ENCODE peak calls at places on chromosomes 1 and 21, in ten cellular contexts. One of them, this sample, is unnamed.

GRCh38 chr1:7117599-7118281 is 332.5 kb downstream of the CAMTA1 start:
- DNase-seq in vagina: no peak
- DNase-seq in prostate gland: no peak
- DNase-seq in endothelial cell of umbilical vein: no peak
- DNase-seq in tibial nerve: no peak
- DNase-seq in body of pancreas: no peak
- DNase-seq in adrenal gland: peak
- DNase-seq in lower leg skin: no peak
- DNase-seq in stomach: no peak
- DNase-seq in HepG2: no peak
- DNase-seq in this sample: peak

GRCh38 chr1:65605621-65606020 is 185.2 kb downstream of the LEPR start:
- DNase-seq in HepG2: no peak
- DNase-seq in adrenal gland: no peak
- DNase-seq in body of pancreas: no peak
- DNase-seq in endothelial cell of umbilical vein: peak
- DNase-seq in stomach: no peak
- DNase-seq in vagina: no peak
- DNase-seq in tibial nerve: no peak
- DNase-seq in lower leg skin: no peak
- DNase-seq in prostate gland: no peak
- DNase-seq in this sample: no peak

GRCh38 chr1:226429868-226430715 is 22.2 kb upstream of the PARP1 start:
- DNase-seq in body of pancreas: no peak
- DNase-seq in lower leg skin: no peak
- DNase-seq in prostate gland: no peak
- DNase-seq in HepG2: no peak
- DNase-seq in vagina: no peak
- DNase-seq in stomach: no peak
- DNase-seq in tibial nerve: no peak
- DNase-seq in endothelial cell of umbilical vein: no peak
- DNase-seq in adrenal gland: no peak
- DNase-seq in this sample: no peak

GRCh38 chr1:185316163-185317033 is 645 bp downstream of the IVNS1ABP start:
- DNase-seq in body of pancreas: peak
- DNase-seq in HepG2: peak
- DNase-seq in vagina: no peak
- DNase-seq in adrenal gland: peak
- DNase-seq in lower leg skin: peak
- DNase-seq in prostate gland: peak
- DNase-seq in stomach: peak
- DNase-seq in endothelial cell of umbilical vein: peak
- DNase-seq in tibial nerve: peak
- DNase-seq in this sample: peak

GRCh38 chr1:8217011-8217711 is 100.8 kb upstream of the SLC45A1 start:
- DNase-seq in prostate gland: no peak
- DNase-seq in body of pancreas: peak
- DNase-seq in HepG2: no peak
- DNase-seq in endothelial cell of umbilical vein: peak
- DNase-seq in stomach: peak
- DNase-seq in vagina: no peak
- DNase-seq in lower leg skin: no peak
- DNase-seq in tibial nerve: no peak
- DNase-seq in adrenal gland: peak
- DNase-seq in this sample: no peak

GRCh38 chr1:9322845-9323244 is 30.2 kb downstream of the SPSB1 start:
- DNase-seq in body of pancreas: no peak
- DNase-seq in endothelial cell of umbilical vein: no peak
- DNase-seq in HepG2: no peak
- DNase-seq in tibial nerve: no peak
- DNase-seq in lower leg skin: no peak
- DNase-seq in adrenal gland: peak
- DNase-seq in vagina: no peak
- DNase-seq in prostate gland: no peak
- DNase-seq in stomach: no peak
- DNase-seq in this sample: no peak

GRCh38 chr21:38434913-38435533 is 63.3 kb downstream of the ERG start:
- DNase-seq in stomach: no peak
- DNase-seq in adrenal gland: no peak
- DNase-seq in prostate gland: no peak
- DNase-seq in endothelial cell of umbilical vein: peak
- DNase-seq in vagina: no peak
- DNase-seq in lower leg skin: no peak
- DNase-seq in tibial nerve: no peak
- DNase-seq in body of pancreas: no peak
- DNase-seq in HepG2: no peak
- DNase-seq in this sample: no peak

GRCh38 chr1:11802973-11803885 is 2.5 kb downstream of the MTHFR start:
- DNase-seq in prostate gland: peak
- DNase-seq in lower leg skin: peak
- DNase-seq in stomach: peak
- DNase-seq in endothelial cell of umbilical vein: peak
- DNase-seq in body of pancreas: peak
- DNase-seq in tibial nerve: peak
- DNase-seq in vagina: no peak
- DNase-seq in adrenal gland: peak
- DNase-seq in HepG2: peak
- DNase-seq in this sample: peak

DNA sequence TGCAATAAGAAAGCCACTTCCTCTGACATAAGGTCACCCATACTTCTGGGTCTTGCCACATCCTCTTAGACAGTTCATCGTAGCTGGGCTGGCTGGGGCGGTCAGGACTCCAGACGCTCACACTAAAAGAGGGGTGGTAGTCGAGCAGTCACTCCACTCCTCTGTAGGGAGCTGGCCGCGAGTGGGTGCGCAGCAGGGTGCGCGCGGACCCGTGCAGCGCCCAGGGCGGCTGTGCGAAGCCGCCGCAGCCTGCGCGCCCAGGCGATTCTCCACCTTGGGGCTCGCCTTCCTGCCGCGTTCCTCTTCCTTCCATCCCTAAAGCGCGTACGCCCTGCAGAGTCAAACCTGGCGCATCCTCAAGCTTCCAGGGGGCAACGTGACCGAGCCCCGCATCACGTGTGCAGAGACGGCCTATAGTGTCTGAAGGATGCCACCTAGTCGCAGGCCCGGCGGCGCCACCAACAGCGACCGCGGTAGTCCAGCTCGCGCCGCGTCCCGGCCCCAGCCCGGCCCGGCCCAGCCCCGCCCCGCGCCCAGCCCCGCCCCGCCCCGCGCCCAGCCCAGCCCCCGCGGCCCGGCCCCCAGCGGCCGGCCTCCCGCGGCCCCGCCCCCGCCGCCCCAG is 360 bp upstream of the PRDX6 start:
- DNase-seq in endothelial cell of umbilical vein: peak
- DNase-seq in HepG2: peak
- DNase-seq in body of pancreas: peak
- DNase-seq in stomach: peak
- DNase-seq in vagina: no peak
- DNase-seq in lower leg skin: peak
- DNase-seq in adrenal gland: peak
- DNase-seq in tibial nerve: peak
- DNase-seq in prostate gland: peak
- DNase-seq in this sample: peak
- TF ChIP-seq POLR2A in endothelial cell of umbilical vein: peak
- TF ChIP-seq POLR2A in HepG2: no peak
- TF ChIP-seq POLR2A in body of pancreas: peak
- TF ChIP-seq POLR2A in stomach: no peak
- TF ChIP-seq POLR2A in vagina: no peak
- TF ChIP-seq POLR2A in lower leg skin: no peak
- TF ChIP-seq POLR2A in adrenal gland: peak
- TF ChIP-seq POLR2A in tibial nerve: peak
- TF ChIP-seq POLR2A in prostate gland: peak
- TF ChIP-seq POLR2A in this sample: peak

GRCh38 chr1:173416034-173416433 is 61.1 kb upstream of the PRDX6 start:
- DNase-seq in adrenal gland: no peak
- DNase-seq in HepG2: no peak
- DNase-seq in lower leg skin: no peak
- DNase-seq in body of pancreas: no peak
- DNase-seq in vagina: no peak
- DNase-seq in tibial nerve: no peak
- DNase-seq in stomach: no peak
- DNase-seq in prostate gland: no peak
- DNase-seq in endothelial cell of umbilical vein: no peak
- DNase-seq in this sample: no peak
- TF ChIP-seq POLR2A in adrenal gland: no peak
- TF ChIP-seq POLR2A in HepG2: no peak
- TF ChIP-seq POLR2A in lower leg skin: no peak
- TF ChIP-seq POLR2A in body of pancreas: no peak
- TF ChIP-seq POLR2A in vagina: no peak
- TF ChIP-seq POLR2A in tibial nerve: no peak
- TF ChIP-seq POLR2A in stomach: no peak
- TF ChIP-seq POLR2A in prostate gland: no peak
- TF ChIP-seq POLR2A in endothelial cell of umbilical vein: no peak
- TF ChIP-seq POLR2A in this sample: no peak

GRCh38 chr1:156490401-156491032 is 10.1 kb downstream of the MEF2D start:
- DNase-seq in endothelial cell of umbilical vein: no peak
- DNase-seq in HepG2: no peak
- DNase-seq in vagina: no peak
- DNase-seq in body of pancreas: no peak
- DNase-seq in adrenal gland: peak
- DNase-seq in tibial nerve: no peak
- DNase-seq in prostate gland: no peak
- DNase-seq in stomach: no peak
- DNase-seq in lower leg skin: no peak
- DNase-seq in this sample: no peak

GRCh38 chr1:156489935-156490293 is 10.7 kb downstream of the MEF2D start:
- DNase-seq in HepG2: no peak
- DNase-seq in stomach: no peak
- DNase-seq in tibial nerve: no peak
- DNase-seq in lower leg skin: no peak
- DNase-seq in body of pancreas: no peak
- DNase-seq in vagina: no peak
- DNase-seq in prostate gland: no peak
- DNase-seq in endothelial cell of umbilical vein: no peak
- DNase-seq in adrenal gland: no peak
- DNase-seq in this sample: no peak

GRCh38 chr1:156487862-156488261 is 12.7 kb downstream of the MEF2D start:
- DNase-seq in endothelial cell of umbilical vein: no peak
- DNase-seq in body of pancreas: no peak
- DNase-seq in HepG2: no peak
- DNase-seq in prostate gland: no peak
- DNase-seq in stomach: no peak
- DNase-seq in adrenal gland: peak
- DNase-seq in vagina: no peak
- DNase-seq in tibial nerve: no peak
- DNase-seq in lower leg skin: no peak
- DNase-seq in this sample: no peak

GRCh38 chr1:156488566-156489165 is 11.9 kb downstream of the MEF2D start:
- DNase-seq in prostate gland: no peak
- DNase-seq in vagina: no peak
- DNase-seq in HepG2: no peak
- DNase-seq in lower leg skin: no peak
- DNase-seq in body of pancreas: no peak
- DNase-seq in adrenal gland: no peak
- DNase-seq in stomach: no peak
- DNase-seq in endothelial cell of umbilical vein: no peak
- DNase-seq in tibial nerve: no peak
- DNase-seq in this sample: no peak

DNA sequence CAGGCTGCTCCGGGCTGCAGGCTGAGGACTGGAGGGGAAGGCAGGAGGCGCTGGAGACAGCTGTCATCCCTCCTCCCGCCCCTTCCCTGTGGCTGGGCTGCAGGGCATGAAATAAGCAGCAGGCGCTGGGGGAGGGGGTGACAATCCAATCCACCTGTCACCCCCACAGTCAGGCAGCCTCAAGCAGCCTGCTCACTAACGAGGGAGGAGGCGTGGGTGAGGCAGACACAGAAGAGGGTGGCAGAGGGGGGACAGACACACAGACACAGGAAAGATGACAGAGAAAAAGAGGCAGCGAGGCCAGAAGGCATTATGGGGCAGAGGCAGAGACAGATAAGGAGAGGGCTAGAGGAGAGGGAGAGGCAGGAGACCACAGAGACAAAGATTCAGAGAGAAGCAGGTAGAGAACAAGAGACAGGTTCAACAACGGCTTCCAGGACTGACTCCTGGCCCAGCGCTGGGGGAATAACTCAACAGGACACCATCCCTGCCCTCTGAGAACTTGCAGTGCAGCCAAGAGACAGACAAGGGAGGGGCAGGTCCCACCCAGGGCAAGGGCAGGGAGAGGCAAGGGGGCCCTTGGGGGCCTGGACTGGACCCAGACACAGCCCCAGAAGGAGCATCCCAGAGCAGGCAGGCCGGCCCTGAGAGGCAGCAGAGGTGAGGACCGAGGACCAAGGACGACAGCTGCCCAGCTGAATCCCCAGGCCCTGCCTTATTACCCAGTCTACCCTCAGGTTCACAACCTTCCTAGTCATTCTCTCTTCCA is 11.2 kb downstream of the MEF2D start:
- DNase-seq in body of pancreas: no peak
- DNase-seq in stomach: no peak
- DNase-seq in lower leg skin: no peak
- DNase-seq in adrenal gland: peak
- DNase-seq in vagina: no peak
- DNase-seq in tibial nerve: no peak
- DNase-seq in endothelial cell of umbilical vein: no peak
- DNase-seq in HepG2: no peak
- DNase-seq in prostate gland: no peak
- DNase-seq in this sample: peak
- TF ChIP-seq POLR2A in body of pancreas: no peak
- TF ChIP-seq POLR2A in stomach: no peak
- TF ChIP-seq POLR2A in lower leg skin: no peak
- TF ChIP-seq POLR2A in adrenal gland: peak
- TF ChIP-seq POLR2A in vagina: no peak
- TF ChIP-seq POLR2A in tibial nerve: no peak
- TF ChIP-seq POLR2A in endothelial cell of umbilical vein: no peak
- TF ChIP-seq POLR2A in HepG2: no peak
- TF ChIP-seq POLR2A in prostate gland: no peak
- TF ChIP-seq POLR2A in this sample: no peak

GRCh38 chr1:245860681-245861552 is 646.2 kb downstream of the SMYD3 start:
- DNase-seq in lower leg skin: no peak
- DNase-seq in body of pancreas: no peak
- DNase-seq in vagina: no peak
- DNase-seq in HepG2: no peak
- DNase-seq in stomach: no peak
- DNase-seq in adrenal gland: no peak
- DNase-seq in prostate gland: no peak
- DNase-seq in endothelial cell of umbilical vein: peak
- DNase-seq in tibial nerve: no peak
- DNase-seq in this sample: no peak

GRCh38 chr1:245858022-245858421 is 649.1 kb downstream of the SMYD3 start:
- DNase-seq in adrenal gland: no peak
- DNase-seq in stomach: no peak
- DNase-seq in HepG2: no peak
- DNase-seq in vagina: no peak
- DNase-seq in endothelial cell of umbilical vein: no peak
- DNase-seq in lower leg skin: no peak
- DNase-seq in tibial nerve: no peak
- DNase-seq in prostate gland: no peak
- DNase-seq in body of pancreas: no peak
- DNase-seq in this sample: no peak

GRCh38 chr1:245856944-245857531 is 650.0 kb downstream of the SMYD3 start:
- DNase-seq in prostate gland: no peak
- DNase-seq in stomach: no peak
- DNase-seq in vagina: no peak
- DNase-seq in endothelial cell of umbilical vein: no peak
- DNase-seq in lower leg skin: no peak
- DNase-seq in tibial nerve: no peak
- DNase-seq in adrenal gland: no peak
- DNase-seq in body of pancreas: no peak
- DNase-seq in HepG2: peak
- DNase-seq in this sample: no peak

GRCh38 chr1:245859510-245860114 is 647.5 kb downstream of the SMYD3 start:
- DNase-seq in adrenal gland: no peak
- DNase-seq in HepG2: no peak
- DNase-seq in tibial nerve: no peak
- DNase-seq in endothelial cell of umbilical vein: peak
- DNase-seq in lower leg skin: no peak
- DNase-seq in stomach: no peak
- DNase-seq in prostate gland: no peak
- DNase-seq in vagina: no peak
- DNase-seq in body of pancreas: no peak
- DNase-seq in this sample: no peak

GRCh38 chr1:245858683-245859509 is 648.2 kb downstream of the SMYD3 start:
- DNase-seq in HepG2: no peak
- DNase-seq in prostate gland: no peak
- DNase-seq in tibial nerve: no peak
- DNase-seq in body of pancreas: no peak
- DNase-seq in endothelial cell of umbilical vein: no peak
- DNase-seq in stomach: no peak
- DNase-seq in lower leg skin: no peak
- DNase-seq in vagina: no peak
- DNase-seq in adrenal gland: no peak
- DNase-seq in this sample: no peak
- TF ChIP-seq POLR2A in HepG2: no peak
- TF ChIP-seq POLR2A in prostate gland: no peak
- TF ChIP-seq POLR2A in tibial nerve: no peak
- TF ChIP-seq POLR2A in body of pancreas: no peak
- TF ChIP-seq POLR2A in endothelial cell of umbilical vein: no peak
- TF ChIP-seq POLR2A in stomach: no peak
- TF ChIP-seq POLR2A in lower leg skin: no peak
- TF ChIP-seq POLR2A in vagina: no peak
- TF ChIP-seq POLR2A in adrenal gland: no peak
- TF ChIP-seq POLR2A in this sample: no peak